ENCODE peak calls at places on chromosomes 12 and 14, in seven cellular contexts. One of them, this sample, is unnamed.
A peak's percentile ranks its signal among the peaks of the same experiment; 100 is the strongest.

GRCh38 chr14:55118761-55119160 is 10.3 kb upstream of the LGALS3 start:
- DNase-seq in HCT116: no peak
- DNase-seq in MM.1S: no peak
- DNase-seq in neural progenitor cell: no peak
- DNase-seq in GM23248: no peak
- DNase-seq in OCI-LY7: no peak
- DNase-seq in GM23338: no peak
- DNase-seq in this sample: no peak

GRCh38 chr14:91372680-91373495 is 44.7 kb downstream of the CCDC88C start:
- DNase-seq in MM.1S: peak; percentile 48
- DNase-seq in HCT116: no peak
- DNase-seq in GM23248: no peak
- DNase-seq in GM23338: no peak
- DNase-seq in OCI-LY7: peak; percentile 71
- DNase-seq in neural progenitor cell: no peak
- DNase-seq in this sample: no peak

GRCh38 chr12:109759595-109759994 is 46.0 kb downstream of the FAM222A start:
- DNase-seq in GM23338: no peak
- DNase-seq in neural progenitor cell: no peak
- DNase-seq in MM.1S: no peak
- DNase-seq in OCI-LY7: no peak
- DNase-seq in HCT116: no peak
- DNase-seq in GM23248: no peak
- DNase-seq in this sample: no peak

GRCh38 chr14:55706893-55707292 is 126.9 kb downstream of the KTN1 start:
- DNase-seq in neural progenitor cell: no peak
- DNase-seq in GM23248: peak; percentile 45
- DNase-seq in OCI-LY7: no peak
- DNase-seq in MM.1S: no peak
- DNase-seq in GM23338: no peak
- DNase-seq in HCT116: no peak
- DNase-seq in this sample: peak; percentile 60

GRCh38 chr12:94596596-94596995 is 53.8 kb downstream of the TMCC3 start:
- DNase-seq in OCI-LY7: no peak
- DNase-seq in HCT116: no peak
- DNase-seq in GM23338: no peak
- DNase-seq in GM23248: no peak
- DNase-seq in neural progenitor cell: no peak
- DNase-seq in MM.1S: no peak
- DNase-seq in this sample: peak; percentile 98

GRCh38 chr14:66610154-66610563 is 102.2 kb downstream of the GPHN start:
- DNase-seq in HCT116: peak; percentile 49
- DNase-seq in MM.1S: peak; percentile 51
- DNase-seq in GM23338: peak; percentile 79
- DNase-seq in OCI-LY7: peak; percentile 30
- DNase-seq in neural progenitor cell: peak; percentile 6
- DNase-seq in GM23248: peak; percentile 25
- DNase-seq in this sample: peak; percentile 72

GRCh38 chr14:44204061-44204815 is 302.8 kb downstream of the FSCB start:
- DNase-seq in GM23338: peak; percentile 72
- DNase-seq in neural progenitor cell: no peak
- DNase-seq in OCI-LY7: no peak
- DNase-seq in HCT116: no peak
- DNase-seq in GM23248: no peak
- DNase-seq in MM.1S: no peak
- DNase-seq in this sample: no peak

GRCh38 chr12:15988983-15989382 is 77.9 kb downstream of the DERA start:
- DNase-seq in neural progenitor cell: no peak
- DNase-seq in GM23338: no peak
- DNase-seq in HCT116: no peak
- DNase-seq in MM.1S: no peak
- DNase-seq in GM23248: no peak
- DNase-seq in OCI-LY7: no peak
- DNase-seq in this sample: no peak

GRCh38 chr12:26566186-26566585 is 266.8 kb downstream of the ITPR2 start:
- DNase-seq in OCI-LY7: no peak
- DNase-seq in GM23338: no peak
- DNase-seq in HCT116: no peak
- DNase-seq in neural progenitor cell: no peak
- DNase-seq in MM.1S: no peak
- DNase-seq in GM23248: no peak
- DNase-seq in this sample: no peak

GRCh38 chr12:75489613-75490210 is 9.2 kb downstream of the GLIPR1 start:
- DNase-seq in GM23248: peak; percentile 83
- DNase-seq in GM23338: peak; percentile 12
- DNase-seq in OCI-LY7: no peak
- DNase-seq in neural progenitor cell: no peak
- DNase-seq in HCT116: peak; percentile 62
- DNase-seq in MM.1S: no peak
- DNase-seq in this sample: peak; percentile 78

GRCh38 chr14:53093206-53093605 is 59.9 kb downstream of the DDHD1 start:
- DNase-seq in GM23248: peak; percentile 80
- DNase-seq in MM.1S: no peak
- DNase-seq in GM23338: no peak
- DNase-seq in neural progenitor cell: no peak
- DNase-seq in OCI-LY7: no peak
- DNase-seq in HCT116: no peak
- DNase-seq in this sample: no peak

GRCh38 chr12:130083746-130084145 is 78.5 kb upstream of the FZD10 start:
- DNase-seq in OCI-LY7: no peak
- DNase-seq in neural progenitor cell: no peak
- DNase-seq in GM23338: no peak
- DNase-seq in MM.1S: no peak
- DNase-seq in HCT116: no peak
- DNase-seq in GM23248: no peak
- DNase-seq in this sample: no peak

GRCh38 chr12:130084359-130084758 is 77.9 kb upstream of the FZD10 start:
- DNase-seq in HCT116: no peak
- DNase-seq in OCI-LY7: no peak
- DNase-seq in MM.1S: no peak
- DNase-seq in neural progenitor cell: no peak
- DNase-seq in GM23338: no peak
- DNase-seq in GM23248: no peak
- DNase-seq in this sample: no peak

GRCh38 chr12:130081420-130081819 is 80.8 kb upstream of the FZD10 start:
- DNase-seq in GM23338: no peak
- DNase-seq in OCI-LY7: no peak
- DNase-seq in MM.1S: no peak
- DNase-seq in GM23248: no peak
- DNase-seq in HCT116: no peak
- DNase-seq in neural progenitor cell: peak; percentile 82
- DNase-seq in this sample: no peak

GRCh38 chr12:130080205-130080604 is 82.1 kb upstream of the FZD10 start:
- DNase-seq in neural progenitor cell: no peak
- DNase-seq in OCI-LY7: no peak
- DNase-seq in HCT116: no peak
- DNase-seq in GM23248: no peak
- DNase-seq in GM23338: no peak
- DNase-seq in MM.1S: no peak
- DNase-seq in this sample: no peak

GRCh38 chr12:130083002-130083401 is 79.3 kb upstream of the FZD10 start:
- DNase-seq in OCI-LY7: no peak
- DNase-seq in MM.1S: no peak
- DNase-seq in neural progenitor cell: no peak
- DNase-seq in GM23338: no peak
- DNase-seq in HCT116: no peak
- DNase-seq in GM23248: no peak
- DNase-seq in this sample: no peak
- TF ChIP-seq EZH2phosphoT487 in OCI-LY7: no peak
- TF ChIP-seq EZH2phosphoT487 in MM.1S: no peak
- TF ChIP-seq EZH2phosphoT487 in neural progenitor cell: no peak
- TF ChIP-seq EZH2phosphoT487 in GM23338: no peak
- TF ChIP-seq EZH2phosphoT487 in HCT116: no peak
- TF ChIP-seq EZH2phosphoT487 in GM23248: no peak
- TF ChIP-seq EZH2phosphoT487 in this sample: no peak

GRCh38 chr12:87812030-87812429 is 217.2 kb downstream of the C12orf50 start:
- DNase-seq in HCT116: no peak
- DNase-seq in neural progenitor cell: no peak
- DNase-seq in GM23248: peak; percentile 32
- DNase-seq in GM23338: no peak
- DNase-seq in OCI-LY7: no peak
- DNase-seq in MM.1S: no peak
- DNase-seq in this sample: peak; percentile 23
- TF ChIP-seq EZH2phosphoT487 in HCT116: no peak
- TF ChIP-seq EZH2phosphoT487 in neural progenitor cell: no peak
- TF ChIP-seq EZH2phosphoT487 in GM23248: no peak
- TF ChIP-seq EZH2phosphoT487 in GM23338: no peak
- TF ChIP-seq EZH2phosphoT487 in OCI-LY7: no peak
- TF ChIP-seq EZH2phosphoT487 in MM.1S: no peak
- TF ChIP-seq EZH2phosphoT487 in this sample: no peak

GRCh38 chr12:87670448-87670847 is 358.8 kb downstream of the C12orf50 start:
- DNase-seq in MM.1S: no peak
- DNase-seq in GM23248: no peak
- DNase-seq in neural progenitor cell: no peak
- DNase-seq in HCT116: no peak
- DNase-seq in OCI-LY7: no peak
- DNase-seq in GM23338: peak; percentile 15
- DNase-seq in this sample: no peak
- TF ChIP-seq EZH2phosphoT487 in MM.1S: no peak
- TF ChIP-seq EZH2phosphoT487 in GM23248: no peak
- TF ChIP-seq EZH2phosphoT487 in neural progenitor cell: no peak
- TF ChIP-seq EZH2phosphoT487 in HCT116: no peak
- TF ChIP-seq EZH2phosphoT487 in OCI-LY7: no peak
- TF ChIP-seq EZH2phosphoT487 in GM23338: no peak
- TF ChIP-seq EZH2phosphoT487 in this sample: no peak

DNA sequence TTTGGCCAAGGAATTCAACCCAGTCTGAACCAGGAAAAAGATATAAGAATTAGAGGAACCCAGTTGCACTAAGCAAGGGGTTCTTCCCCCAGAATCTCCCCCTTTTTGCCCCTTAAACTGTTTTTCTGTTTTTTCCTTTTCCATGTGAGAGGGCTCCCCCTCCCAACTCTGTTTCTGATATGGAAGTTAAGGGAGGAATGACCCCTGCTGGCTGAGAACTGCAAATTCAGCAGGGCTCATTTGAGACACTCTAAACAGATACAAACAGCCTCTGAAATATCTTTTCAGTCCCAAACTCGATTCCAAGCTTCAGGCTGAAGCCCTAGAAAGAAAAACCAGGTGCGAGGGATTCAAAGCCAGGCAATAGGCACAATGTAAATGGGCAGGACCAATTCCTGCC is 132.7 kb downstream of the SLC41A2 start:
- DNase-seq in HCT116: no peak
- DNase-seq in neural progenitor cell: peak; percentile 6
- DNase-seq in MM.1S: no peak
- DNase-seq in OCI-LY7: peak; percentile 17
- DNase-seq in GM23338: peak; percentile 68
- DNase-seq in GM23248: peak; percentile 10
- DNase-seq in this sample: peak; percentile 70
- TF ChIP-seq EZH2phosphoT487 in HCT116: no peak
- TF ChIP-seq EZH2phosphoT487 in neural progenitor cell: no peak
- TF ChIP-seq EZH2phosphoT487 in MM.1S: no peak
- TF ChIP-seq EZH2phosphoT487 in OCI-LY7: no peak
- TF ChIP-seq EZH2phosphoT487 in GM23338: no peak
- TF ChIP-seq EZH2phosphoT487 in GM23248: no peak
- TF ChIP-seq EZH2phosphoT487 in this sample: no peak

GRCh38 chr14:50060871-50061663 is 55.3 kb downstream of the VCPKMT start:
- DNase-seq in MM.1S: no peak
- DNase-seq in HCT116: no peak
- DNase-seq in GM23338: peak; percentile 80
- DNase-seq in neural progenitor cell: no peak
- DNase-seq in OCI-LY7: peak; percentile 41
- DNase-seq in GM23248: peak; percentile 94
- DNase-seq in this sample: peak; percentile 88

GRCh38 chr14:50061664-50062437 is 54.5 kb downstream of the VCPKMT start:
- DNase-seq in neural progenitor cell: no peak
- DNase-seq in GM23338: no peak
- DNase-seq in MM.1S: no peak
- DNase-seq in HCT116: no peak
- DNase-seq in GM23248: peak; percentile 28
- DNase-seq in OCI-LY7: peak; percentile 94
- DNase-seq in this sample: peak; percentile 63

GRCh38 chr14:50064993-50065392 is 51.4 kb downstream of the VCPKMT start:
- DNase-seq in HCT116: no peak
- DNase-seq in OCI-LY7: peak; percentile 72
- DNase-seq in GM23248: peak; percentile 68
- DNase-seq in MM.1S: peak; percentile 89
- DNase-seq in GM23338: no peak
- DNase-seq in neural progenitor cell: no peak
- DNase-seq in this sample: no peak

GRCh38 chr14:50063876-50064420 is 52.4 kb downstream of the VCPKMT start:
- DNase-seq in HCT116: no peak
- DNase-seq in MM.1S: no peak
- DNase-seq in neural progenitor cell: no peak
- DNase-seq in OCI-LY7: no peak
- DNase-seq in GM23338: no peak
- DNase-seq in GM23248: no peak
- DNase-seq in this sample: no peak

GRCh38 chr14:50062438-50063039 is 53.8 kb downstream of the VCPKMT start:
- DNase-seq in OCI-LY7: peak; percentile 91
- DNase-seq in neural progenitor cell: no peak
- DNase-seq in HCT116: peak; percentile 37
- DNase-seq in GM23338: peak; percentile 59
- DNase-seq in GM23248: peak; percentile 60
- DNase-seq in MM.1S: no peak
- DNase-seq in this sample: peak; percentile 92
- TF ChIP-seq EZH2phosphoT487 in OCI-LY7: no peak
- TF ChIP-seq EZH2phosphoT487 in neural progenitor cell: no peak
- TF ChIP-seq EZH2phosphoT487 in HCT116: no peak
- TF ChIP-seq EZH2phosphoT487 in GM23338: no peak
- TF ChIP-seq EZH2phosphoT487 in GM23248: no peak
- TF ChIP-seq EZH2phosphoT487 in MM.1S: no peak
- TF ChIP-seq EZH2phosphoT487 in this sample: no peak

DNA sequence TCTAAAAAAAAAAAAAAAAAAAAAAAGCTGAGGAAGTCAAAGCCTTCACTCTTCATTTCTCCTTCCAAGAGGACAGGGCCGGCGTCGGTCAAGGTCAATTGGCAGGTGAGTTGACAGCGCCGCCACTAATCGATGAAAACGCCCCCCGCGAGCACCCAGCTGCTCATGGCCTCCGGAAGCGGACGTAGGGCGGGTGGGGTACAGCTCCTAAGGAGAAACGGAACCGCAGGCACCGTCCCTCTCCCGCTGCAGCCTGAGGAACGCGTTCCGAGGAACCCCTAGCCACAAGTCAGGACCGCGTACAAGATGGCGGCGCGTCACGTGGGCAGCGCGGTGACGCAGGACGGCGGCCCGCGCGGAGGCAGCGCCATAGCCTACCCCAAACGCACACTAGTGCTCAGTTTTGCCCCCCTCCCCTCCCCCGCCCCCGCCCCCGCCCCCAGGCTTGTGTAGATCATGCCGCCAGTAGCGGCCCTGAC is at the start of gene ATF1:
- DNase-seq in GM23248: peak; percentile 96
- DNase-seq in GM23338: peak; percentile 93
- DNase-seq in HCT116: peak; percentile 79
- DNase-seq in MM.1S: peak; percentile 91
- DNase-seq in neural progenitor cell: peak; percentile 96
- DNase-seq in OCI-LY7: peak; percentile 94
- DNase-seq in this sample: peak; percentile 91
- TF ChIP-seq EZH2phosphoT487 in GM23248: no peak
- TF ChIP-seq EZH2phosphoT487 in GM23338: no peak
- TF ChIP-seq EZH2phosphoT487 in HCT116: no peak
- TF ChIP-seq EZH2phosphoT487 in MM.1S: no peak
- TF ChIP-seq EZH2phosphoT487 in neural progenitor cell: no peak
- TF ChIP-seq EZH2phosphoT487 in OCI-LY7: no peak
- TF ChIP-seq EZH2phosphoT487 in this sample: no peak

GRCh38 chr12:55908726-55909512 is 18.8 kb downstream of the PYM1 start:
- DNase-seq in GM23248: peak; percentile 61
- DNase-seq in OCI-LY7: no peak
- DNase-seq in GM23338: peak; percentile 8
- DNase-seq in MM.1S: no peak
- DNase-seq in neural progenitor cell: peak; percentile 15
- DNase-seq in HCT116: no peak
- DNase-seq in this sample: peak; percentile 42
- TF ChIP-seq EZH2phosphoT487 in GM23248: no peak
- TF ChIP-seq EZH2phosphoT487 in OCI-LY7: no peak
- TF ChIP-seq EZH2phosphoT487 in GM23338: no peak
- TF ChIP-seq EZH2phosphoT487 in MM.1S: no peak
- TF ChIP-seq EZH2phosphoT487 in neural progenitor cell: no peak
- TF ChIP-seq EZH2phosphoT487 in HCT116: no peak
- TF ChIP-seq EZH2phosphoT487 in this sample: no peak

GRCh38 chr12:47147749-47148148 is 68.0 kb upstream of the AMIGO2 start:
- DNase-seq in OCI-LY7: no peak
- DNase-seq in GM23248: no peak
- DNase-seq in neural progenitor cell: no peak
- DNase-seq in HCT116: no peak
- DNase-seq in GM23338: no peak
- DNase-seq in MM.1S: no peak
- DNase-seq in this sample: no peak
- TF ChIP-seq EZH2phosphoT487 in OCI-LY7: no peak
- TF ChIP-seq EZH2phosphoT487 in GM23248: no peak
- TF ChIP-seq EZH2phosphoT487 in neural progenitor cell: no peak
- TF ChIP-seq EZH2phosphoT487 in HCT116: no peak
- TF ChIP-seq EZH2phosphoT487 in GM23338: no peak
- TF ChIP-seq EZH2phosphoT487 in MM.1S: no peak
- TF ChIP-seq EZH2phosphoT487 in this sample: no peak